ENCODE peak calls at places on chromosomes 6 and 20, in eight cellular contexts. C, B, O, Y, N, V, X and I are unnamed samples.

GRCh38 chr20:50142812-50143211 is 10.7 kb downstream of the PEDS1 start:
- DNase-seq in C (no peak), B (no peak), O (no peak), Y (no peak), N (no peak), V (no peak), X (no peak), I (no peak)

GRCh38 chr6:123841067-123841896 is 37.6 kb downstream of the NKAIN2 start:
- DNase-seq in C (no peak), B (no peak), O (no peak), Y (no peak), N (no peak), V (no peak), X (no peak), I (no peak)

GRCh38 chr6:39073471-39074355 is 25.1 kb downstream of the GLP1R start:
- DNase-seq in C (no peak), B (no peak), O (no peak), Y (no peak), N (no peak), V (peak), X (no peak), I (no peak)

GRCh38 chr6:133241901-133242760 is 974 bp downstream of the EYA4 start:
- DNase-seq in C (peak), B (no peak), O (peak), Y (no peak), N (peak), V (peak), X (peak), I (no peak)

GRCh38 chr20:20711413-20711812 is 1.0 kb downstream of the RALGAPA2 start:
- DNase-seq in C (no peak), B (no peak), O (no peak), Y (no peak), N (no peak), V (no peak), X (no peak), I (no peak)

GRCh38 chr6:36657942-36658544 is 20.5 kb upstream of the CDKN1A start:
- DNase-seq in C (no peak), B (no peak), O (no peak), Y (no peak), N (no peak), V (no peak), X (peak), I (no peak)

GRCh38 chr6:41162687-41163418 is at the start of gene TREM2:
- DNase-seq in C (no peak), B (no peak), O (no peak), Y (no peak), N (no peak), V (no peak), X (no peak), I (no peak)

GRCh38 chr20:58086763-58087566 is 141.5 kb downstream of the ANKRD60 start:
- DNase-seq in C (peak), B (peak), O (peak), Y (no peak), N (peak), V (no peak), X (peak), I (no peak)

GRCh38 chr6:50145125-50145524 is 95.4 kb upstream of the DEFB112 start:
- DNase-seq in C (no peak), B (no peak), O (no peak), Y (no peak), N (no peak), V (no peak), X (no peak), I (no peak)

GRCh38 chr6:90940812-90941481 is 354.1 kb upstream of the MAP3K7 start:
- DNase-seq in C (no peak), B (peak), O (no peak), Y (no peak), N (peak), V (no peak), X (peak), I (no peak)

GRCh38 chr6:155126727-155127439 is 131.8 kb downstream of the TIAM2 start:
- DNase-seq in C (no peak), B (peak), O (no peak), Y (no peak), N (peak), V (no peak), X (peak), I (no peak)

GRCh38 chr6:72524011-72524645 is 97.7 kb upstream of the KCNQ5 start:
- DNase-seq in C (no peak), B (no peak), O (no peak), Y (no peak), N (no peak), V (no peak), X (no peak), I (no peak)

GRCh38 chr6:122652431-122652830 is 42.2 kb downstream of the PKIB start:
- DNase-seq in C (no peak), B (no peak), O (no peak), Y (no peak), N (no peak), V (no peak), X (peak), I (no peak)

GRCh38 chr20:3222635-3223600 is 13.6 kb downstream of the ITPA start:
- DNase-seq in C (no peak), B (no peak), O (no peak), Y (peak), N (no peak), V (no peak), X (no peak), I (no peak)
- TF ChIP-seq CTCF in C (no peak), B (no peak), O (no peak), Y (no peak), N (no peak), V (no peak), X (no peak), I (no peak)

DNA sequence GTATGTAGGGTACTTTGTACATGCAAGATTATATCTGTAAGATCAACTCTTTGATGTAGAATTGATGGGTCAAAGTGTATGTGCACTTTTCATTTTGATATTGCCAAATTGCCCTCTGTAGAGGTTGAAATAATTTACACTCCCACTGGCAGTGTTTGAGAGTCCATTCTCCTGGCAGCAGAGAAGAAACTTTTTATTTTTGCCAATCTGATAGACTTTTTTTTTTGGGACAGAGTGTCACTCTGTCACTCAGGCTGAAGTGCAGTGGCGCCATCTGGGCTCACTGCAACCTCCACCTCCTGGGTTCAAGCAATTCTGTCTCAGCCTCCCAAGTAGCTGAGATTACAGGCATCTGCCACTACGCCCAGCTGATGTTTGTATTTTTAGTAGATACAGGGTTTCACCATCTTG is 199.2 kb downstream of the ZFAND3 start:
- DNase-seq in C (no peak), B (no peak), O (no peak), Y (no peak), N (no peak), V (no peak), X (no peak), I (no peak)
- TF ChIP-seq CTCF in C (no peak), B (peak), O (no peak), Y (no peak), N (no peak), V (no peak), X (no peak), I (no peak)

DNA sequence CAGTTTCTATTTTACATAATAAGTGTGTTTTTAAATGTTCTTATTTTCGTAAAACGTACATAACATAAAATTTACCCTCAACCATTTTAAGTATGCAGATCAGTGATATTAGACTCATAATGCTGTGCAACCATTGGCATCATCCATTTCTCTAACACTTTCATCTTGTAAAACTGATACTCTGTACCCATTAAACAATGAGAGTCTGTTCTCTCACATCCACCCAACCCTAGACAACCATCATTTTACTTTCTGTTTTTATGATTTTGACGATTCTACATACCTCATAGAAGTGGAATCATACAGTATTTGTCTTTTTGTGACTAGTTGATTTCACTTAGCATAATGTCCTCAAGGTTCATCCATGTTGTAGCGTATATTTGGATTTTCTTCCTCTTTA is 140.4 kb downstream of the TINAG start:
- DNase-seq in C (no peak), B (no peak), O (no peak), Y (no peak), N (no peak), V (no peak), X (no peak), I (no peak)
- TF ChIP-seq CTCF in C (no peak), B (no peak), O (no peak), Y (no peak), N (no peak), V (no peak), X (no peak), I (no peak)

GRCh38 chr6:156776470-156776840 is 723 bp upstream of the ARID1B start:
- DNase-seq in C (no peak), B (no peak), O (no peak), Y (no peak), N (peak), V (no peak), X (peak), I (no peak)
- TF ChIP-seq CTCF in C (no peak), B (no peak), O (no peak), Y (no peak), N (peak), V (no peak), X (no peak), I (no peak)